ENCODE peak calls at places on chromosomes 5 and 9, in ten cellular contexts. E, C, G, N, X, W, L, H, Y and K are unnamed samples.

GRCh38 chr5:38285226-38285625 is 26.9 kb downstream of the EGFLAM start:
- DNase-seq in E (no peak), C (no peak), G (no peak), N (no peak), X (no peak), W (no peak), L (no peak), H (no peak), Y (no peak), K (no peak)

GRCh38 chr9:134871941-134872340 is 8.7 kb upstream of the FCN2 start:
- DNase-seq in E (no peak), C (no peak), G (no peak), N (no peak), X (no peak), W (no peak), L (peak; percentile 48), H (peak; percentile 14), Y (no peak), K (peak; percentile 33)

GRCh38 chr5:68740204-68740910 is 353.5 kb upstream of the SLC30A5 start:
- DNase-seq in E (no peak), C (no peak), G (peak; percentile 11), N (no peak), X (no peak), W (no peak), L (no peak), H (no peak), Y (no peak), K (no peak)

GRCh38 chr5:17365756-17366155 is 132.3 kb upstream of the TAF11L2 start:
- DNase-seq in E (no peak), C (no peak), G (no peak), N (no peak), X (no peak), W (no peak), L (no peak), H (peak; percentile 48), Y (no peak), K (peak; percentile 50)

GRCh38 chr5:158538506-158539074 is 561.1 kb downstream of the EBF1 start:
- DNase-seq in E (no peak), C (peak; percentile 23), G (no peak), N (no peak), X (no peak), W (no peak), L (peak; percentile 37), H (no peak), Y (no peak), K (no peak)

GRCh38 chr9:93125331-93125894 is 8.6 kb downstream of the NINJ1 start:
- DNase-seq in E (no peak), C (no peak), G (no peak), N (no peak), X (peak; percentile 7), W (no peak), L (no peak), H (no peak), Y (peak; percentile 31), K (no peak)

GRCh38 chr5:9046756-9047481 is 499.0 kb downstream of the SEMA5A start:
- DNase-seq in E (no peak), C (no peak), G (no peak), N (peak; percentile 97), X (no peak), W (no peak), L (no peak), H (peak; percentile 99), Y (no peak), K (peak; percentile 96)

GRCh38 chr5:111737716-111738115 is 19.3 kb downstream of the NREP start:
- DNase-seq in E (no peak), C (no peak), G (no peak), N (peak; percentile 75), X (no peak), W (no peak), L (no peak), H (no peak), Y (no peak), K (peak; percentile 74)

GRCh38 chr9:137465000-137465769 is 6.1 kb upstream of the NSMF start:
- DNase-seq in E (no peak), C (no peak), G (no peak), N (no peak), X (peak; percentile 15), W (no peak), L (peak; percentile 14), H (no peak), Y (peak; percentile 58), K (no peak)

GRCh38 chr5:66616495-66617222 is 20.5 kb downstream of the MAST4 start:
- DNase-seq in E (no peak), C (no peak), G (no peak), N (no peak), X (no peak), W (no peak), L (no peak), H (no peak), Y (peak; percentile 79), K (no peak)

GRCh38 chr5:134082264-134082992 is 32.1 kb upstream of the TCF7 start:
- DNase-seq in E (no peak), C (no peak), G (no peak), N (no peak), X (no peak), W (no peak), L (no peak), H (no peak), Y (no peak), K (no peak)

GRCh38 chr5:123487298-123487697 is 24.7 kb upstream of the CSNK1G3 start:
- DNase-seq in E (no peak), C (no peak), G (no peak), N (peak; percentile 66), X (no peak), W (no peak), L (no peak), H (peak; percentile 18), Y (no peak), K (peak; percentile 52)

GRCh38 chr5:148403344-148403743 is 19.6 kb downstream of the FBXO38 start:
- DNase-seq in E (no peak), C (no peak), G (peak; percentile 68), N (no peak), X (no peak), W (no peak), L (no peak), H (no peak), Y (no peak), K (no peak)

GRCh38 chr9:134099123-134099761 is 31.4 kb upstream of the BRD3 start:
- DNase-seq in E (no peak), C (peak; percentile 82), G (peak; percentile 68), N (peak; percentile 31), X (no peak), W (peak; percentile 66), L (no peak), H (peak; percentile 14), Y (peak; percentile 59), K (peak; percentile 55)

GRCh38 chr5:141326088-141326854 is 4.0 kb upstream of the PCDHGA1 start:
- DNase-seq in E (peak; percentile 51), C (peak; percentile 88), G (peak; percentile 85), N (peak; percentile 71), X (peak; percentile 25), W (peak; percentile 32), L (peak; percentile 66), H (peak; percentile 74), Y (peak; percentile 73), K (peak; percentile 79)

GRCh38 chr5:95631991-95632675 is 12.2 kb downstream of the GPR150 start:
- DNase-seq in E (no peak), C (no peak), G (peak; percentile 47), N (peak; percentile 73), X (no peak), W (no peak), L (no peak), H (peak; percentile 63), Y (no peak), K (peak; percentile 73)

GRCh38 chr5:26649000-26649399 is 389.4 kb downstream of the CDH9 start:
- DNase-seq in E (no peak), C (no peak), G (no peak), N (no peak), X (no peak), W (no peak), L (no peak), H (no peak), Y (no peak), K (no peak)

DNA sequence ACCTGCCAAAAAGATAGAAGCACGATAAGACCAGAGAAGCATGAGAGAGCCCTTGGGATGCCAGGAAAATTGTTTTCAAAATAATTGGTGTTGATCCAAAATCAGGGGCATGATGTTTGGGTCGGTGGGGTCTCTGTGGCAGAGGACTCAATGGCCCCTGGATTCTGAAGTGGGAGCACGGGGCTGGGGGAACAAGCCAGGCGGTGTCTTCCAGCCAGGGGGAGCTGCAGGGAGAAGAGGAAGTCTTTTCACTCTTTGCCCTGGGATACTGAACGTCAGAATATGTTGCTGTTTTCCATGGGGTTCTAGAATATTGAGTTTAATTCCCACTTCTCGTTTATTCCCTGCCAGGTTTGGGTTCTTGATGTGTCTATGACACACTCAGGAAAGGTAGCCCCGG is 20.4 kb downstream of the TSPAN17 start:
- DNase-seq in E (no peak), C (peak; percentile 30), G (no peak), N (no peak), X (no peak), W (no peak), L (no peak), H (no peak), Y (no peak), K (no peak)
- H3K4me3 ChIP-seq in E (no peak overlapping the region), C (no peak overlapping the region), G (no peak overlapping the region), N (no peak overlapping the region), X (no peak overlapping the region), W (no peak overlapping the region), L (no peak overlapping the region), H (no peak overlapping the region), Y (no peak overlapping the region), K (no peak overlapping the region)

GRCh38 chr5:80711938-80712337 is 57.2 kb upstream of the DHFR start:
- DNase-seq in E (no peak), C (peak; percentile 85), G (peak; percentile 17), N (peak; percentile 39), X (no peak), W (no peak), L (no peak), H (peak; percentile 6), Y (no peak), K (peak; percentile 59)
- TF ChIP-seq CTCF in E (no peak), C (peak; percentile 92), G (no peak), N (peak; percentile 58), X (no peak), W (peak; percentile 10), L (peak; percentile 38), H (peak; percentile 63), Y (peak; percentile 22), K (peak; percentile 77)

DNA sequence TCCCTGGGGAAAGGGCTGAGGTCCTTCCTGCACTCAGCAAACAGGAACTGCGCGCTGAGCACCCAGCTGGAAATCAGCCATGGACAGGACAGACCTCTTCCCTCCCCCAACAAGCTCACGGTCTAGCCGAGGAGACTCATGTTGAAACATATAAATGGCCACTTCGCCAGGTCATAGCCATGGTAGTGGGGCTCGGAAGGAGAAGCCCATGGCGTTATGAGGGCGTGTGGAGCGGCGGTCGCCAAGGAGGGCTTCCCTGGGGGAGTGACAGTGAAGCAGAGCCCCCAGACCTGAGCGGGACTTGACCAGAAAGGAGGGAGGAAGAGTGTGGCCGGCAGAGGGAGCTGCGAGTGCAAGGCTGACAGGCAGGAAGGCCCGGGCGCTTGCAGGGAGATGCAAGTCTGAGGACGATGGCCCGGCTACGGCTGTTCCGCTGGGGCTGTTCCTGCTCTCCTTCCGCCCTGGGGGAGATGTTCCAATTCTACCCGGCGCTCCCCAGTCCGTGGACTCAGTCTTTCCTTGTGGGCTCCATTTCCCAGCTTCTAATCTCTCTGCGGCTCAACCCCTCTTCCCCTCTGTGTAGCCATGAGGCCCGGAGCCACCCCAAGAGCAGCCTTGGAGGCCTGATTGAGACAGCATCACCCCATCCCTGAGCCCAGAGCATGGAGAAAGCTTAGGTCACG is 43.9 kb upstream of the PRRC2B start:
- DNase-seq in E (peak; percentile 75), C (peak; percentile 96), G (peak; percentile 92), N (peak; percentile 75), X (peak; percentile 81), W (peak; percentile 93), L (peak; percentile 88), H (peak; percentile 71), Y (peak; percentile 95), K (peak; percentile 90)
- H3K4me3 ChIP-seq in E (peak overlapping the region; percentile 61), C (peak overlapping the region; percentile 58), G (peak overlapping the region; percentile 46), N (no peak overlapping the region), X (peak overlapping the region; percentile 26), W (peak overlapping the region; percentile 29), L (peak overlapping the region; percentile 45), H (peak overlapping the region; percentile 30), Y (peak overlapping the region; percentile 29), K (peak overlapping the region; percentile 51)

GRCh38 chr9:112485574-112485973 is 1.1 kb upstream of the KIAA1958 start:
- DNase-seq in E (no peak), C (no peak), G (no peak), N (no peak), X (no peak), W (no peak), L (no peak), H (no peak), Y (no peak), K (no peak)
- TF ChIP-seq CTCF in E (no peak), C (no peak), G (no peak), N (no peak), X (no peak), W (no peak), L (no peak), H (no peak), Y (no peak), K (no peak)